ENCODE peak calls at places on chromosomes 5 and 9, in ten cellular contexts. One of them, this sample, is unnamed.

GRCh38 chr5:121516997-121517396 is 334.7 kb upstream of the FTMT start:
- DNase-seq in activated CD8-positive, alpha-beta memory T cell treated with anti-CD3 and anti-CD28 coated beads for 24 hours: no peak
- DNase-seq in epithelial cell of esophagus: no peak
- DNase-seq in hypothalamus: no peak
- DNase-seq in central memory CD4-positive, alpha-beta T cell: no peak
- DNase-seq in amniotic stem cell: no peak
- DNase-seq in chondrocyte: no peak
- DNase-seq in GM20000: no peak
- DNase-seq in mucosa of gallbladder: no peak
- DNase-seq in activated CD4-positive, alpha-beta T cell treated with anti-CD3 and anti-CD28 coated beads for 48 hours: no peak
- DNase-seq in this sample: no peak

GRCh38 chr5:318341-318897 is 3.1 kb upstream of the AHRR start:
- DNase-seq in amniotic stem cell: peak; percentile 36
- DNase-seq in activated CD4-positive, alpha-beta T cell treated with anti-CD3 and anti-CD28 coated beads for 48 hours: no peak
- DNase-seq in central memory CD4-positive, alpha-beta T cell: no peak
- DNase-seq in activated CD8-positive, alpha-beta memory T cell treated with anti-CD3 and anti-CD28 coated beads for 24 hours: peak; percentile 61
- DNase-seq in epithelial cell of esophagus: peak; percentile 27
- DNase-seq in chondrocyte: no peak
- DNase-seq in GM20000: peak; percentile 41
- DNase-seq in hypothalamus: no peak
- DNase-seq in mucosa of gallbladder: no peak
- DNase-seq in this sample: no peak

GRCh38 chr5:76896196-76896595 is 46.4 kb downstream of the S100Z start:
- DNase-seq in epithelial cell of esophagus: no peak
- DNase-seq in activated CD8-positive, alpha-beta memory T cell treated with anti-CD3 and anti-CD28 coated beads for 24 hours: no peak
- DNase-seq in GM20000: no peak
- DNase-seq in central memory CD4-positive, alpha-beta T cell: no peak
- DNase-seq in amniotic stem cell: no peak
- DNase-seq in chondrocyte: no peak
- DNase-seq in activated CD4-positive, alpha-beta T cell treated with anti-CD3 and anti-CD28 coated beads for 48 hours: no peak
- DNase-seq in hypothalamus: no peak
- DNase-seq in mucosa of gallbladder: no peak
- DNase-seq in this sample: no peak

GRCh38 chr9:5052858-5053257 is 67.8 kb downstream of the JAK2 start:
- DNase-seq in activated CD8-positive, alpha-beta memory T cell treated with anti-CD3 and anti-CD28 coated beads for 24 hours: no peak
- DNase-seq in hypothalamus: no peak
- DNase-seq in mucosa of gallbladder: no peak
- DNase-seq in epithelial cell of esophagus: no peak
- DNase-seq in central memory CD4-positive, alpha-beta T cell: no peak
- DNase-seq in activated CD4-positive, alpha-beta T cell treated with anti-CD3 and anti-CD28 coated beads for 48 hours: no peak
- DNase-seq in chondrocyte: no peak
- DNase-seq in amniotic stem cell: no peak
- DNase-seq in GM20000: no peak
- DNase-seq in this sample: no peak

GRCh38 chr9:99257723-99258364 is 35.8 kb downstream of the SEC61B start:
- DNase-seq in amniotic stem cell: no peak
- DNase-seq in activated CD8-positive, alpha-beta memory T cell treated with anti-CD3 and anti-CD28 coated beads for 24 hours: no peak
- DNase-seq in activated CD4-positive, alpha-beta T cell treated with anti-CD3 and anti-CD28 coated beads for 48 hours: no peak
- DNase-seq in central memory CD4-positive, alpha-beta T cell: no peak
- DNase-seq in GM20000: no peak
- DNase-seq in chondrocyte: no peak
- DNase-seq in epithelial cell of esophagus: no peak
- DNase-seq in mucosa of gallbladder: no peak
- DNase-seq in hypothalamus: no peak
- DNase-seq in this sample: no peak

GRCh38 chr5:139360384-139360783 is 18.7 kb downstream of the PAIP2 start:
- DNase-seq in mucosa of gallbladder: no peak
- DNase-seq in activated CD4-positive, alpha-beta T cell treated with anti-CD3 and anti-CD28 coated beads for 48 hours: no peak
- DNase-seq in epithelial cell of esophagus: no peak
- DNase-seq in chondrocyte: no peak
- DNase-seq in activated CD8-positive, alpha-beta memory T cell treated with anti-CD3 and anti-CD28 coated beads for 24 hours: no peak
- DNase-seq in GM20000: no peak
- DNase-seq in central memory CD4-positive, alpha-beta T cell: no peak
- DNase-seq in hypothalamus: no peak
- DNase-seq in amniotic stem cell: no peak
- DNase-seq in this sample: no peak

GRCh38 chr5:164498393-164498792 is 993.0 kb downstream of the MAT2B start:
- DNase-seq in chondrocyte: no peak
- DNase-seq in central memory CD4-positive, alpha-beta T cell: no peak
- DNase-seq in hypothalamus: no peak
- DNase-seq in mucosa of gallbladder: no peak
- DNase-seq in activated CD4-positive, alpha-beta T cell treated with anti-CD3 and anti-CD28 coated beads for 48 hours: no peak
- DNase-seq in GM20000: no peak
- DNase-seq in amniotic stem cell: no peak
- DNase-seq in epithelial cell of esophagus: no peak
- DNase-seq in activated CD8-positive, alpha-beta memory T cell treated with anti-CD3 and anti-CD28 coated beads for 24 hours: no peak
- DNase-seq in this sample: no peak

GRCh38 chr9:122226142-122226757 is 2.5 kb downstream of the LHX6 start:
- DNase-seq in amniotic stem cell: no peak
- DNase-seq in GM20000: no peak
- DNase-seq in activated CD4-positive, alpha-beta T cell treated with anti-CD3 and anti-CD28 coated beads for 48 hours: no peak
- DNase-seq in epithelial cell of esophagus: no peak
- DNase-seq in mucosa of gallbladder: no peak
- DNase-seq in chondrocyte: no peak
- DNase-seq in central memory CD4-positive, alpha-beta T cell: no peak
- DNase-seq in hypothalamus: no peak
- DNase-seq in activated CD8-positive, alpha-beta memory T cell treated with anti-CD3 and anti-CD28 coated beads for 24 hours: no peak
- DNase-seq in this sample: no peak

GRCh38 chr5:8828596-8829321 is 717.1 kb downstream of the SEMA5A start:
- DNase-seq in central memory CD4-positive, alpha-beta T cell: no peak
- DNase-seq in activated CD4-positive, alpha-beta T cell treated with anti-CD3 and anti-CD28 coated beads for 48 hours: no peak
- DNase-seq in hypothalamus: no peak
- DNase-seq in chondrocyte: no peak
- DNase-seq in GM20000: no peak
- DNase-seq in amniotic stem cell: no peak
- DNase-seq in epithelial cell of esophagus: no peak
- DNase-seq in activated CD8-positive, alpha-beta memory T cell treated with anti-CD3 and anti-CD28 coated beads for 24 hours: no peak
- DNase-seq in mucosa of gallbladder: no peak
- DNase-seq in this sample: no peak

GRCh38 chr9:89792189-89793123 is 187.6 kb downstream of the GADD45G start:
- DNase-seq in mucosa of gallbladder: no peak
- DNase-seq in activated CD8-positive, alpha-beta memory T cell treated with anti-CD3 and anti-CD28 coated beads for 24 hours: no peak
- DNase-seq in epithelial cell of esophagus: no peak
- DNase-seq in chondrocyte: no peak
- DNase-seq in amniotic stem cell: no peak
- DNase-seq in GM20000: no peak
- DNase-seq in central memory CD4-positive, alpha-beta T cell: no peak
- DNase-seq in activated CD4-positive, alpha-beta T cell treated with anti-CD3 and anti-CD28 coated beads for 48 hours: no peak
- DNase-seq in hypothalamus: no peak
- DNase-seq in this sample: no peak

GRCh38 chr5:136182618-136183017 is 10.3 kb downstream of the SMIM32 start:
- DNase-seq in activated CD8-positive, alpha-beta memory T cell treated with anti-CD3 and anti-CD28 coated beads for 24 hours: no peak
- DNase-seq in hypothalamus: no peak
- DNase-seq in central memory CD4-positive, alpha-beta T cell: no peak
- DNase-seq in mucosa of gallbladder: no peak
- DNase-seq in GM20000: no peak
- DNase-seq in chondrocyte: no peak
- DNase-seq in activated CD4-positive, alpha-beta T cell treated with anti-CD3 and anti-CD28 coated beads for 48 hours: no peak
- DNase-seq in amniotic stem cell: no peak
- DNase-seq in epithelial cell of esophagus: peak; percentile 60
- DNase-seq in this sample: no peak

GRCh38 chr9:137397675-137398423 is 25.1 kb downstream of the EXD3 start:
- DNase-seq in central memory CD4-positive, alpha-beta T cell: no peak
- DNase-seq in activated CD8-positive, alpha-beta memory T cell treated with anti-CD3 and anti-CD28 coated beads for 24 hours: no peak
- DNase-seq in epithelial cell of esophagus: no peak
- DNase-seq in mucosa of gallbladder: no peak
- DNase-seq in GM20000: no peak
- DNase-seq in hypothalamus: no peak
- DNase-seq in activated CD4-positive, alpha-beta T cell treated with anti-CD3 and anti-CD28 coated beads for 48 hours: peak; percentile 69
- DNase-seq in amniotic stem cell: no peak
- DNase-seq in chondrocyte: peak; percentile 72
- DNase-seq in this sample: no peak

GRCh38 chr9:68507098-68507795 is 33.4 kb downstream of the TMEM252 start:
- DNase-seq in mucosa of gallbladder: no peak
- DNase-seq in amniotic stem cell: no peak
- DNase-seq in hypothalamus: no peak
- DNase-seq in central memory CD4-positive, alpha-beta T cell: no peak
- DNase-seq in epithelial cell of esophagus: peak; percentile 40
- DNase-seq in GM20000: peak; percentile 19
- DNase-seq in activated CD8-positive, alpha-beta memory T cell treated with anti-CD3 and anti-CD28 coated beads for 24 hours: no peak
- DNase-seq in activated CD4-positive, alpha-beta T cell treated with anti-CD3 and anti-CD28 coated beads for 48 hours: no peak
- DNase-seq in chondrocyte: no peak
- DNase-seq in this sample: no peak

GRCh38 chr9:34069831-34070230 is 21.1 kb upstream of the UBAP2 start:
- DNase-seq in epithelial cell of esophagus: peak; percentile 76
- DNase-seq in mucosa of gallbladder: no peak
- DNase-seq in central memory CD4-positive, alpha-beta T cell: no peak
- DNase-seq in activated CD8-positive, alpha-beta memory T cell treated with anti-CD3 and anti-CD28 coated beads for 24 hours: no peak
- DNase-seq in hypothalamus: no peak
- DNase-seq in GM20000: no peak
- DNase-seq in activated CD4-positive, alpha-beta T cell treated with anti-CD3 and anti-CD28 coated beads for 48 hours: no peak
- DNase-seq in chondrocyte: no peak
- DNase-seq in amniotic stem cell: no peak
- DNase-seq in this sample: no peak